ENCODE peak calls at places on chromosome 3, in six cellular contexts. C is occipital lobe; N is stimulated activated CD8-positive, alpha-beta memory T cell treated with anti-CD3 and anti-CD28 coated beads, Interleukin-15, amount 100 ng/mL, for 24 hours; X is left cardiac atrium; V is iPS DF 19.7; D is activated gamma-delta T cell. F is an unnamed sample.

GRCh38 chr3:144052275-144052674 is 80.7 kb downstream of the DIPK2A start:
- DNase-seq in C (no peak), V (no peak), X (no peak), N (no peak), D (no peak), F (no peak)

GRCh38 chr3:55911256-55911655 is 424.1 kb upstream of the WNT5A start:
- DNase-seq in X (no peak), N (no peak), C (no peak), D (no peak), V (no peak), F (no peak)

GRCh38 chr3:9175421-9175820 is 74.0 kb downstream of the SRGAP3 start:
- DNase-seq in D (no peak), C (no peak), N (no peak), X (no peak), V (no peak), F (no peak)

GRCh38 chr3:193977622-193978021 is 158.3 kb upstream of the HES1 start:
- DNase-seq in V (no peak), D (no peak), C (no peak), X (no peak), N (no peak), F (no peak)

GRCh38 chr3:186515115-186515514 is 29.1 kb downstream of the CRYGS start:
- DNase-seq in C (no peak), V (no peak), D (no peak), N (no peak), X (no peak), F (no peak)

GRCh38 chr3:52204337-52205073 is 6.5 kb downstream of the ALAS1 start:
- DNase-seq in V (no peak), X (no peak), N (no peak), C (no peak), D (no peak), F (no peak)

GRCh38 chr3:50617911-50618481 is 1.0 kb downstream of the MAPKAPK3 start:
- DNase-seq in X (no peak), V (no peak), N (no peak), D (no peak), C (no peak), F (no peak)

GRCh38 chr3:71536376-71536965 is 47.1 kb downstream of the FOXP1 start:
- DNase-seq in N (no peak), V (no peak), C (no peak), D (no peak), X (no peak), F (no peak)

GRCh38 chr3:76403556-76403955 is 618.2 kb upstream of the ZNF717 start:
- DNase-seq in D (no peak), X (no peak), V (no peak), N (no peak), C (no peak), F (no peak)

GRCh38 chr3:130276203-130276803 is 69.2 kb upstream of the COL6A5 start:
- DNase-seq in N (no peak), D (no peak), C (no peak), X (no peak), V (no peak), F (peak)

GRCh38 chr3:15317164-15317477 is 15.3 kb downstream of the SH3BP5 start:
- DNase-seq in X (peak), N (no peak), D (no peak), V (no peak), C (no peak), F (no peak)

GRCh38 chr3:113287818-113288648 is 76.7 kb downstream of the BOC start:
- DNase-seq in C (no peak), N (peak), V (no peak), D (no peak), X (no peak), F (peak)

GRCh38 chr3:169624533-169624972 is 39.0 kb downstream of the MECOM start:
- DNase-seq in X (no peak), C (no peak), D (no peak), V (no peak), N (no peak), F (no peak)

F was measured in fibroblast of the conjunctiva.